ENCODE peak calls at places on chromosome 13, in four cellular contexts. V is HepG2, F is GM12878, R is K562. Y is an unnamed sample.

GRCh38 chr13:37134411-37135041 is 29.1 kb upstream of the CSNK1A1L start:
- DNase-seq in V (no peak), F (no peak), R (no peak), Y (no peak)

GRCh38 chr13:50679321-50679720 is 164.2 kb downstream of the DLEU7 start:
- DNase-seq in V (no peak), F (no peak), R (no peak), Y (no peak)

GRCh38 chr13:111329641-111330040 is 9.2 kb downstream of the TEX29 start:
- DNase-seq in V (no peak), F (no peak), R (no peak), Y (no peak)

GRCh38 chr13:60078226-60078625 is 85.5 kb downstream of the DIAPH3 start:
- DNase-seq in V (no peak), F (no peak), R (no peak), Y (no peak)

GRCh38 chr13:111952814-111953213 is 114.1 kb upstream of the SOX1 start:
- DNase-seq in V (no peak), F (no peak), R (no peak), Y (no peak)

GRCh38 chr13:85608255-85608829 is 190.9 kb downstream of the SLITRK6 start:
- DNase-seq in V (no peak), F (no peak), R (no peak), Y (no peak)

GRCh38 chr13:48199404-48199991 is 33.5 kb upstream of the ITM2B start:
- DNase-seq in V (no peak), F (no peak), R (no peak), Y (no peak)

GRCh38 chr13:34886476-34886875 is 55.6 kb upstream of the NBEA start:
- DNase-seq in V (no peak), F (no peak), R (no peak), Y (no peak)

GRCh38 chr13:94548382-94549240 is 47.3 kb downstream of the TGDS start:
- DNase-seq in V (peak; percentile 49), F (peak; percentile 8), R (peak; percentile 12), Y (peak; percentile 43)

GRCh38 chr13:57045816-57046691 is 94.7 kb upstream of the PRR20A start:
- DNase-seq in V (no peak), F (no peak), R (no peak), Y (no peak)

GRCh38 chr13:112143046-112143752 is 76.2 kb downstream of the SOX1 start:
- DNase-seq in V (no peak), F (no peak), R (no peak), Y (no peak)

GRCh38 chr13:108086678-108087077 is 128.7 kb downstream of the LIG4 start:
- DNase-seq in V (no peak), F (no peak), R (no peak), Y (peak; percentile 22)

GRCh38 chr13:23743269-23743668 is 145.9 kb downstream of the MIPEP start:
- DNase-seq in V (no peak), F (no peak), R (no peak), Y (no peak)

GRCh38 chr13:46071590-46072249 is 19.2 kb upstream of the ZC3H13 start:
- DNase-seq in V (peak; percentile 43), F (peak; percentile 70), R (peak; percentile 38), Y (no peak)

GRCh38 chr13:37617162-37617561 is 18.6 kb upstream of the POSTN start:
- DNase-seq in V (no peak), F (no peak), R (no peak), Y (no peak)

GRCh38 chr13:91546865-91547264 is 148.4 kb downstream of the GPC5 start:
- DNase-seq in V (no peak), F (no peak), R (no peak), Y (no peak)

GRCh38 chr13:41465965-41466364 is 8.6 kb downstream of the RGCC start:
- DNase-seq in V (no peak), F (no peak), R (peak; percentile 23), Y (no peak)

GRCh38 chr13:36981156-36981743 is 17.9 kb downstream of the ALG5 start:
- DNase-seq in V (peak; percentile 45), F (no peak), R (peak; percentile 16), Y (no peak)

GRCh38 chr13:52846567-52847321 is 1.7 kb downstream of the PCDH8 start:
- DNase-seq in V (no peak), F (no peak), R (no peak), Y (no peak)

GRCh38 chr13:87675851-87676250 is 4.7 kb downstream of the SLITRK5 start:
- DNase-seq in V (no peak), F (no peak), R (no peak), Y (no peak)

GRCh38 chr13:49165798-49166752 is 54.1 kb upstream of the MLNR start:
- DNase-seq in V (no peak), F (no peak), R (no peak), Y (no peak)

GRCh38 chr13:25415196-25415595 is 43.4 kb downstream of the ATP8A2 start:
- DNase-seq in V (no peak), F (no peak), R (no peak), Y (no peak)

GRCh38 chr13:37360556-37360955 is 238.0 kb downstream of the POSTN start:
- DNase-seq in V (no peak), F (no peak), R (no peak), Y (no peak)

GRCh38 chr13:24693862-24694471 is 13.8 kb downstream of the ATP12A start:
- DNase-seq in V (peak; percentile 60), F (no peak), R (peak; percentile 64), Y (peak; percentile 71)

GRCh38 chr13:51137250-51137649 is 26.2 kb upstream of the C13orf42 start:
- DNase-seq in V (no peak), F (no peak), R (no peak), Y (no peak)

GRCh38 chr13:49373699-49374098 is 70.2 kb downstream of the CAB39L start:
- DNase-seq in V (peak; percentile 14), F (no peak), R (peak; percentile 17), Y (no peak)

GRCh38 chr13:96780105-96780504 is 214.2 kb downstream of the OXGR1 start:
- DNase-seq in V (no peak), F (no peak), R (no peak), Y (no peak)

GRCh38 chr13:37138169-37138568 is 32.7 kb upstream of the CSNK1A1L start:
- DNase-seq in V (peak; percentile 19), F (no peak), R (peak; percentile 9), Y (peak; percentile 4)

GRCh38 chr13:95288899-95289500 is 12.3 kb downstream of the ABCC4 start:
- DNase-seq in V (no peak), F (no peak), R (no peak), Y (no peak)

GRCh38 chr13:97198753-97199152 is 23.4 kb upstream of the MBNL2 start:
- DNase-seq in V (no peak), F (no peak), R (no peak), Y (no peak)

GRCh38 chr13:114078501-114079451 is 53.6 kb downstream of the RASA3 start:
- DNase-seq in V (no peak), F (no peak), R (no peak), Y (no peak)

GRCh38 chr13:53010374-53011105 is 18.1 kb upstream of the OLFM4 start:
- DNase-seq in V (peak; percentile 4), F (no peak), R (no peak), Y (no peak)

GRCh38 chr13:51895906-51896888 is 34.4 kb downstream of the CCDC70 start:
- DNase-seq in V (peak; percentile 45), F (no peak), R (peak; percentile 68), Y (peak; percentile 47)

GRCh38 chr13:40115456-40115855 is 460.0 kb downstream of the COG6 start:
- DNase-seq in V (no peak), F (no peak), R (no peak), Y (no peak)

GRCh38 chr13:63351081-63351480 is 1935.4 kb upstream of the PCDH20 start:
- DNase-seq in V (no peak), F (no peak), R (no peak), Y (no peak)

GRCh38 chr13:63345835-63346234 is 1930.2 kb upstream of the PCDH20 start:
- DNase-seq in V (no peak), F (no peak), R (no peak), Y (no peak)

DNA sequence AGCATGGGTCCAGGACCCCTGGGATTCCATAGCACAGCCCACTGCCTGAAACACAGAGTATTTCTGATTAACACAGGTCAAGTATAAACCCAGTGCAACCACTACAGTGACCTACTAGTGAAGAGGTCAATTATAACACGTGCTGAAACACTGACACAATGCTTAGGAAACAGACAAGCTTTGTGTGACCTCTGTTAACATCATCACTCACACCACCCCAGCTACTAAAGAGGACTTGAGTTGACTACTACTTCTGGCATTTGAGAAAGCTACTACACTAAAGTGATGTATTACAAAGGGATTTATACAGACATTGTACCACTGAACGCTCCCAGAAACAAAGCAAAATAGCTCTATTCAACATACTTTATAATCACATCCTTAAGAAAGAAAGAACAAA is 1935.9 kb upstream of the PCDH20 start:
- DNase-seq in V (no peak), F (no peak), R (no peak), Y (no peak)
- TF ChIP-seq BHLHE40 in V (no peak), F (no peak), R (no peak), Y (no peak)

GRCh38 chr13:98270819-98271218 is 93.8 kb upstream of the RNF113B start:
- DNase-seq in V (no peak), F (no peak), R (no peak), Y (no peak)
- TF ChIP-seq POLR2AphosphoS2 in V (no peak), F (no peak), R (no peak), Y (no peak)

DNA sequence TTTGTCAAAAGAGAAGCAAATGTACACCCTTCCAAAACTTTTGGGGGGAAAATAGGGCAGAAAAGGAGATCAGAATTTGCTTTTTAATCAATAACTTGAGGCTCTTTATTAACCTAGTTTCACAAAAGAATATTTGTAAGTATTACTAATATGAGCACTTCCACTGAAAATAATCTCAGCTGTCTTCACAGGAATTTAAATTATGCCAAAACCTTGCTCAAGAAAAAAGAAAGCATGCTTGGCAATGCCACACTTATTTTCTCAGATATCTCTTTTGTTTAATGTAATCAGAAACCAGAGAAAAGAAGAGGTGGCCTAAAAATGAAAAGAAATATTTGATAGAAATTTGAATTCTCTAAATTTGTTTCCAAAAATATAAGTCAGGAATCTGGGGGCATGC is 234.9 kb upstream of the GPC6 start:
- DNase-seq in V (no peak), F (no peak), R (no peak), Y (no peak)
- TF ChIP-seq BHLHE40 in V (no peak), F (no peak), R (no peak), Y (no peak)

GRCh38 chr13:80086304-80086721 is 254.6 kb downstream of the SPRY2 start:
- DNase-seq in V (no peak), F (no peak), R (no peak), Y (no peak)

GRCh38 chr13:80084086-80084676 is 256.7 kb downstream of the SPRY2 start:
- DNase-seq in V (no peak), F (no peak), R (no peak), Y (no peak)

GRCh38 chr13:80083516-80084085 is 257.3 kb downstream of the SPRY2 start:
- DNase-seq in V (no peak), F (no peak), R (no peak), Y (no peak)

GRCh38 chr13:80083097-80083429 is 257.9 kb downstream of the SPRY2 start:
- DNase-seq in V (no peak), F (no peak), R (no peak), Y (no peak)

GRCh38 chr13:80082396-80083096 is 258.4 kb downstream of the SPRY2 start:
- DNase-seq in V (no peak), F (no peak), R (no peak), Y (no peak)
- TF ChIP-seq POLR2AphosphoS2 in V (no peak), F (no peak), R (no peak), Y (no peak)

GRCh38 chr13:27006519-27007161 is 165.0 kb downstream of the USP12 start:
- DNase-seq in V (no peak), F (no peak), R (no peak), Y (no peak)
- TF ChIP-seq BHLHE40 in V (no peak), F (no peak), R (no peak), Y (no peak)

Y was measured in A549.